ENCODE peak calls at places on chromosome 1, in eight cellular contexts. One of them, this sample, is unnamed.

GRCh38 chr1:201406831-201407406 is 7.8 kb upstream of the LAD1 start:
- DNase-seq in endodermal cell: no peak
- DNase-seq in AG04450: no peak
- DNase-seq in left ventricle myocardium inferior: no peak
- DNase-seq in fibroblast of the aortic adventitia: no peak
- DNase-seq in GM12865: peak; percentile 74
- DNase-seq in fibroblast of mammary gland: no peak
- DNase-seq in colonic mucosa: peak; percentile 86
- DNase-seq in this sample: no peak

GRCh38 chr1:2980073-2980791 is 41.0 kb upstream of the ACTRT2 start:
- DNase-seq in endodermal cell: no peak
- DNase-seq in AG04450: no peak
- DNase-seq in left ventricle myocardium inferior: peak; percentile 6
- DNase-seq in fibroblast of the aortic adventitia: no peak
- DNase-seq in GM12865: no peak
- DNase-seq in fibroblast of mammary gland: no peak
- DNase-seq in colonic mucosa: no peak
- DNase-seq in this sample: no peak

GRCh38 chr1:221069178-221069903 is 190.1 kb downstream of the HLX start:
- DNase-seq in endodermal cell: peak; percentile 66
- DNase-seq in AG04450: no peak
- DNase-seq in left ventricle myocardium inferior: no peak
- DNase-seq in fibroblast of the aortic adventitia: no peak
- DNase-seq in GM12865: peak; percentile 81
- DNase-seq in fibroblast of mammary gland: no peak
- DNase-seq in colonic mucosa: no peak
- DNase-seq in this sample: no peak

GRCh38 chr1:78351551-78352216 is 139.1 kb upstream of the PTGFR start:
- DNase-seq in endodermal cell: no peak
- DNase-seq in AG04450: no peak
- DNase-seq in left ventricle myocardium inferior: no peak
- DNase-seq in fibroblast of the aortic adventitia: no peak
- DNase-seq in GM12865: no peak
- DNase-seq in fibroblast of mammary gland: no peak
- DNase-seq in colonic mucosa: no peak
- DNase-seq in this sample: no peak

GRCh38 chr1:200172311-200172710 is 144.8 kb downstream of the NR5A2 start:
- DNase-seq in endodermal cell: no peak
- DNase-seq in AG04450: no peak
- DNase-seq in left ventricle myocardium inferior: no peak
- DNase-seq in fibroblast of the aortic adventitia: no peak
- DNase-seq in GM12865: no peak
- DNase-seq in fibroblast of mammary gland: peak; percentile 70
- DNase-seq in colonic mucosa: no peak
- DNase-seq in this sample: no peak

GRCh38 chr1:164950453-164951052 is 391.6 kb downstream of the PBX1 start:
- DNase-seq in endodermal cell: no peak
- DNase-seq in AG04450: no peak
- DNase-seq in left ventricle myocardium inferior: no peak
- DNase-seq in fibroblast of the aortic adventitia: peak; percentile 39
- DNase-seq in GM12865: no peak
- DNase-seq in fibroblast of mammary gland: no peak
- DNase-seq in colonic mucosa: no peak
- DNase-seq in this sample: no peak

GRCh38 chr1:203537806-203538464 is 44.0 kb downstream of the OPTC start:
- DNase-seq in endodermal cell: no peak
- DNase-seq in AG04450: peak; percentile 46
- DNase-seq in left ventricle myocardium inferior: no peak
- DNase-seq in fibroblast of the aortic adventitia: peak; percentile 87
- DNase-seq in GM12865: no peak
- DNase-seq in fibroblast of mammary gland: peak; percentile 41
- DNase-seq in colonic mucosa: peak; percentile 29
- DNase-seq in this sample: no peak

GRCh38 chr1:78113156-78113916 is 67.6 kb downstream of the GIPC2 start:
- DNase-seq in endodermal cell: no peak
- DNase-seq in AG04450: no peak
- DNase-seq in left ventricle myocardium inferior: no peak
- DNase-seq in fibroblast of the aortic adventitia: no peak
- DNase-seq in GM12865: no peak
- DNase-seq in fibroblast of mammary gland: no peak
- DNase-seq in colonic mucosa: no peak
- DNase-seq in this sample: no peak

GRCh38 chr1:234647758-234648157 is 37.8 kb upstream of the IRF2BP2 start:
- DNase-seq in endodermal cell: no peak
- DNase-seq in AG04450: no peak
- DNase-seq in left ventricle myocardium inferior: no peak
- DNase-seq in fibroblast of the aortic adventitia: no peak
- DNase-seq in GM12865: peak; percentile 23
- DNase-seq in fibroblast of mammary gland: peak; percentile 46
- DNase-seq in colonic mucosa: peak; percentile 6
- DNase-seq in this sample: no peak

DNA sequence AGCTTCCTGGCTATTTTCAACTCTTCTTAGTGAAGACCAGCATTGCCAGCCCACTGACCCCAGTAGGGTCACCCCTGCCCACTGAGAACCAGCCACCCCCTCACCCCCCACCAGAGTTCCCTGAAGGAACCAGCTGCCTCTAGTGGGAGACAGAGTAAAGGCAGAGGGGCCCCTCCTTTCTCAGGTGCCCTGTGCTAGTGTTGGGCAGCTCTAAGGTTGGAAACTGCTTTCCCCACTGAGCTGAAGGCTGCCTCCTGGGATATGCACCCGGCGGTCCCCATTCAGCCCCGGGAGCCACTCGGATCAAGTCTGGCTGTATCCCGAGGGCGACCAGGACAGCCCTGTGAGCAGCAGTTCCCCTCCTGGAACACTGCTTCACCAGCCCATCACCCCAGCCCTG is 111.0 kb downstream of the PGBD5 start:
- DNase-seq in endodermal cell: no peak
- DNase-seq in AG04450: no peak
- DNase-seq in left ventricle myocardium inferior: no peak
- DNase-seq in fibroblast of the aortic adventitia: no peak
- DNase-seq in GM12865: no peak
- DNase-seq in fibroblast of mammary gland: no peak
- DNase-seq in colonic mucosa: no peak
- DNase-seq in this sample: no peak
- TF ChIP-seq CTCF in endodermal cell: no peak
- TF ChIP-seq CTCF in AG04450: no peak
- TF ChIP-seq CTCF in left ventricle myocardium inferior: no peak
- TF ChIP-seq CTCF in fibroblast of the aortic adventitia: no peak
- TF ChIP-seq CTCF in GM12865: no peak
- TF ChIP-seq CTCF in fibroblast of mammary gland: no peak
- TF ChIP-seq CTCF in colonic mucosa: no peak
- TF ChIP-seq CTCF in this sample: no peak

DNA sequence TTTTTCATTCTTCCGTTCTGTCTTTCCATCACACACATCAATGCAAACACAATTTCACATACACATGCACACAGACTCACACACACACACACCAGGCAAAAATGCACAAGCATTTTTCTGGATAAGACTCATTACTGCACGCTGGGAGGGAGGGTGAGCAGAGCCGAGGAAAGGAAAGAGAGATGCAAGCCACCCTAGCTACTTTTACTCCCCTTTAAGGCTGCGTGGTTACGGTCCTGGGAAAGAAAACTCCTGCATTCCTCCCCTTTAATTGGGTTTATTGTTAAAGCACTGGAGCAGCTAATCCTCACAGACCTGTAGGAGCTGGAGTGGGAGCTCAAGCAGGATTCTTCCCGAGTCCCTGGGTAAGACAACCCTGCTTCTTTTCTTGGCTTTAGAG is at the start of gene CAMK1G:
- DNase-seq in endodermal cell: peak; percentile 84
- DNase-seq in AG04450: peak; percentile 54
- DNase-seq in left ventricle myocardium inferior: no peak
- DNase-seq in fibroblast of the aortic adventitia: peak; percentile 70
- DNase-seq in GM12865: no peak
- DNase-seq in fibroblast of mammary gland: peak; percentile 39
- DNase-seq in colonic mucosa: no peak
- DNase-seq in this sample: no peak
- H3K4me3 ChIP-seq in endodermal cell: peak within 1 kb of the TSS; percentile 65
- H3K4me3 ChIP-seq in AG04450: peak within 1 kb of the TSS; percentile 57
- H3K4me3 ChIP-seq in left ventricle myocardium inferior: no peak within 1 kb of the TSS
- H3K4me3 ChIP-seq in fibroblast of the aortic adventitia: no peak within 1 kb of the TSS
- H3K4me3 ChIP-seq in GM12865: no peak within 1 kb of the TSS
- H3K4me3 ChIP-seq in fibroblast of mammary gland: no peak within 1 kb of the TSS
- H3K4me3 ChIP-seq in colonic mucosa: no peak within 1 kb of the TSS
- H3K4me3 ChIP-seq in this sample: peak within 1 kb of the TSS; percentile 1

GRCh38 chr1:162230096-162230495 is 146.6 kb downstream of the SPATA46 start:
- DNase-seq in endodermal cell: peak; percentile 86
- DNase-seq in AG04450: no peak
- DNase-seq in left ventricle myocardium inferior: peak; percentile 19
- DNase-seq in fibroblast of the aortic adventitia: no peak
- DNase-seq in GM12865: no peak
- DNase-seq in fibroblast of mammary gland: peak; percentile 14
- DNase-seq in colonic mucosa: no peak
- DNase-seq in this sample: no peak
- TF ChIP-seq CTCF in endodermal cell: peak; percentile 59
- TF ChIP-seq CTCF in AG04450: peak; percentile 6
- TF ChIP-seq CTCF in left ventricle myocardium inferior: no peak
- TF ChIP-seq CTCF in fibroblast of the aortic adventitia: no peak
- TF ChIP-seq CTCF in GM12865: no peak
- TF ChIP-seq CTCF in fibroblast of mammary gland: peak; percentile 4
- TF ChIP-seq CTCF in colonic mucosa: peak; percentile 24
- TF ChIP-seq CTCF in this sample: no peak

GRCh38 chr1:39158330-39159086 is 46.0 kb upstream of the MACF1 start:
- DNase-seq in endodermal cell: peak; percentile 85
- DNase-seq in AG04450: no peak
- DNase-seq in left ventricle myocardium inferior: no peak
- DNase-seq in fibroblast of the aortic adventitia: no peak
- DNase-seq in GM12865: peak; percentile 7
- DNase-seq in fibroblast of mammary gland: no peak
- DNase-seq in colonic mucosa: peak; percentile 95
- DNase-seq in this sample: no peak
- H3K4me3 ChIP-seq in endodermal cell: peak overlapping the region; percentile 74
- H3K4me3 ChIP-seq in AG04450: peak overlapping the region; percentile 48
- H3K4me3 ChIP-seq in left ventricle myocardium inferior: no peak overlapping the region
- H3K4me3 ChIP-seq in fibroblast of the aortic adventitia: no peak overlapping the region
- H3K4me3 ChIP-seq in GM12865: no peak overlapping the region
- H3K4me3 ChIP-seq in fibroblast of mammary gland: no peak overlapping the region
- H3K4me3 ChIP-seq in colonic mucosa: no peak overlapping the region
- H3K4me3 ChIP-seq in this sample: no peak overlapping the region

DNA sequence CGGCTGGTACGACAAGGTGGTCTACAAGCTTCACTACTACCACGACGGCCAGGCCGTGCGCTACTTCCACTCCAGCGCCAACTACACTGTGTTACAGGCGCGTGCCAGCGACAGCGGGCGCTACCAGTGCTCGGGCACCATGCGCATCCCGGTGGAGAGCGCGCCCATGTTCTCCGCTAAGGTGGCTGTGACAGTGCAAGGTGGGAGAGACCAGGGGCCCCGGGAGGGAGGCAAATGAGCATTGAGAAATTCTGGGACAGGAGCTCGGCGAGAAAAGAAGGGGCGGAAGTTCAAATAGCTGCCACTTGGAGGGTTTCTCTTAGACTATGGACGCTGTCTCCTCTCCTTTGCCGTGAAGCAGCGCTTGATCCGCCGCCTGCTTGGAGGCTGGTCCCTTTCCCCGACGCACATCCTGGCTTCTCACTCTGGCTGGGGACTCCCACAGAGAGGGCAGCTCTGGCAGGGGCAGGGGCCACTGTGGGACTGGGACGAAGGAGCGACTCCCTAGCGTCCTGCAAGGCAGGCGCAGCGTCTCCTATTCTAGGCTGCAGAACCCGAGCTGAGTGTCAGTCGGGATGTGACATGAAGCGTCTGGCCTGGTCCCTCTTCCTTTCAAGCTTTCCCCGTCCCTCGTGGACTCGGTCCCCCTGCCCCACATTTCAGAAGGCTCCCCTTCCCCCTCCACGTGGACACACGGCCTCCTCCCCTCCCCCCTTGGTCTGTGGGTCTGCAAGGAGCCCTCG is 4.7 kb downstream of the FCRLB start:
- DNase-seq in endodermal cell: peak; percentile 86
- DNase-seq in AG04450: no peak
- DNase-seq in left ventricle myocardium inferior: peak; percentile 43
- DNase-seq in fibroblast of the aortic adventitia: peak; percentile 58
- DNase-seq in GM12865: peak; percentile 73
- DNase-seq in fibroblast of mammary gland: peak; percentile 42
- DNase-seq in colonic mucosa: peak; percentile 38
- DNase-seq in this sample: no peak
- TF ChIP-seq CTCF in endodermal cell: peak; percentile 70
- TF ChIP-seq CTCF in AG04450: peak; percentile 57
- TF ChIP-seq CTCF in left ventricle myocardium inferior: peak; percentile 53
- TF ChIP-seq CTCF in fibroblast of the aortic adventitia: peak; percentile 63
- TF ChIP-seq CTCF in GM12865: peak; percentile 6
- TF ChIP-seq CTCF in fibroblast of mammary gland: peak; percentile 38
- TF ChIP-seq CTCF in colonic mucosa: no peak
- TF ChIP-seq CTCF in this sample: peak; percentile 56

GRCh38 chr1:231395996-231396385 is 26.1 kb downstream of the EGLN1 start:
- DNase-seq in endodermal cell: no peak
- DNase-seq in AG04450: no peak
- DNase-seq in left ventricle myocardium inferior: no peak
- DNase-seq in fibroblast of the aortic adventitia: no peak
- DNase-seq in GM12865: no peak
- DNase-seq in fibroblast of mammary gland: no peak
- DNase-seq in colonic mucosa: no peak
- DNase-seq in this sample: no peak
- H3K4me3 ChIP-seq in endodermal cell: no peak overlapping the region
- H3K4me3 ChIP-seq in AG04450: no peak overlapping the region
- H3K4me3 ChIP-seq in left ventricle myocardium inferior: no peak overlapping the region
- H3K4me3 ChIP-seq in fibroblast of the aortic adventitia: no peak overlapping the region
- H3K4me3 ChIP-seq in GM12865: no peak overlapping the region
- H3K4me3 ChIP-seq in fibroblast of mammary gland: no peak overlapping the region
- H3K4me3 ChIP-seq in colonic mucosa: no peak overlapping the region
- H3K4me3 ChIP-seq in this sample: no peak overlapping the region

This sample was measured in BJ.